ENCODE peak calls at places on chromosomes 1 and 21, in four cellular contexts. One of them, this sample, is unnamed. For H3K4me1, the result is how much of the 10 kb centered on the place peaks cover.

GRCh38 chr1:185585770-185586169 is 148.4 kb upstream of the HMCN1 start:
- DNase-seq in neuronal stem cell: no peak
- DNase-seq in astrocyte: no peak
- DNase-seq in MM.1S: no peak
- DNase-seq in this sample: no peak

GRCh38 chr21:29022141-29022540 is 2.3 kb upstream of the USP16 start:
- DNase-seq in astrocyte: no peak
- DNase-seq in neuronal stem cell: no peak
- DNase-seq in MM.1S: no peak
- DNase-seq in this sample: no peak

GRCh38 chr1:156750191-156750931 is 1.1 kb downstream of the HDGF start:
- DNase-seq in neuronal stem cell: no peak
- DNase-seq in MM.1S: peak
- DNase-seq in astrocyte: no peak
- DNase-seq in this sample: no peak

GRCh38 chr1:28415246-28415645 is 45.7 kb downstream of the PHACTR4 start:
- DNase-seq in MM.1S: no peak
- DNase-seq in astrocyte: no peak
- DNase-seq in neuronal stem cell: no peak
- DNase-seq in this sample: no peak

GRCh38 chr21:46328151-46328550 is 4.2 kb downstream of the PCNT start:
- DNase-seq in astrocyte: no peak
- DNase-seq in neuronal stem cell: no peak
- DNase-seq in MM.1S: no peak
- DNase-seq in this sample: no peak

GRCh38 chr1:152182431-152182830 is 23.4 kb upstream of the RPTN start:
- DNase-seq in astrocyte: peak
- DNase-seq in MM.1S: peak
- DNase-seq in neuronal stem cell: no peak
- DNase-seq in this sample: peak

GRCh38 chr1:61141288-61142044 is 59.1 kb downstream of the NFIA start:
- DNase-seq in astrocyte: peak
- DNase-seq in MM.1S: peak
- DNase-seq in neuronal stem cell: no peak
- DNase-seq in this sample: no peak

GRCh38 chr1:2796890-2797740 is 4.4 kb downstream of the TTC34 start:
- DNase-seq in MM.1S: no peak
- DNase-seq in neuronal stem cell: no peak
- DNase-seq in astrocyte: no peak
- DNase-seq in this sample: no peak

GRCh38 chr1:246703581-246703980 is 20.6 kb upstream of the SCCPDH start:
- DNase-seq in MM.1S: no peak
- DNase-seq in neuronal stem cell: no peak
- DNase-seq in astrocyte: peak
- DNase-seq in this sample: no peak

DNA sequence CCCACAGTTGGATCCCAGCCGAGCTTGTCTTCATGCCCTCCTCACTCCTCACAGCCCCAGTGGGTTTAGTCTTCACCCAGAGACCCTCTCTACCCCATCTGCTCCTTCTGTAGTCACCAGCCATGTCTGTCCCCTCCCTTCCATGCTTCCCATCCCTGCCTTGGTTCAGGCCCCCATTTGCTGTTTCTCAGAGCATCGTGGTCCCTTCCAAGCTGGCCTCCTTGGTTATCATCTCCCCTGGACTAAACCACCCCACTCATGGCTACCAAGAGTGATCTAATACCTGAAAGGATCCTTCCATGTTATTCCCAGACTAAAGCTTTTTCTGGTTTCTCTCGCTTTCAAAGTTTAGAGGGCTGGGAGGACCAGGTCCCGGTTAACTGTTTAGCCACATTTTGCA is 8.3 kb downstream of the CNIH3 start:
- DNase-seq in neuronal stem cell: no peak
- DNase-seq in MM.1S: no peak
- DNase-seq in astrocyte: no peak
- DNase-seq in this sample: no peak
- H3K4me1 ChIP-seq in neuronal stem cell: under half
- H3K4me1 ChIP-seq in MM.1S: under half
- H3K4me1 ChIP-seq in astrocyte: under half
- H3K4me1 ChIP-seq in this sample: under half

GRCh38 chr1:35768350-35769187 is 1.2 kb downstream of the CLSPN start:
- DNase-seq in MM.1S: no peak
- DNase-seq in astrocyte: no peak
- DNase-seq in neuronal stem cell: no peak
- DNase-seq in this sample: peak

GRCh38 chr1:35762204-35762603 is 7.6 kb downstream of the CLSPN start:
- DNase-seq in neuronal stem cell: no peak
- DNase-seq in astrocyte: no peak
- DNase-seq in MM.1S: no peak
- DNase-seq in this sample: no peak

GRCh38 chr1:35763211-35763610 is 6.6 kb downstream of the CLSPN start:
- DNase-seq in MM.1S: no peak
- DNase-seq in neuronal stem cell: no peak
- DNase-seq in astrocyte: no peak
- DNase-seq in this sample: no peak

GRCh38 chr1:35769188-35769758 is 505 bp downstream of the CLSPN start:
- DNase-seq in MM.1S: peak
- DNase-seq in neuronal stem cell: peak
- DNase-seq in astrocyte: peak
- DNase-seq in this sample: peak

GRCh38 chr1:35764283-35764682 is 5.5 kb downstream of the CLSPN start:
- DNase-seq in MM.1S: no peak
- DNase-seq in neuronal stem cell: no peak
- DNase-seq in astrocyte: no peak
- DNase-seq in this sample: no peak
- H3K9ac ChIP-seq in MM.1S: no peak
- H3K9ac ChIP-seq in neuronal stem cell: no peak
- H3K9ac ChIP-seq in astrocyte: no peak
- H3K9ac ChIP-seq in this sample: no peak

DNA sequence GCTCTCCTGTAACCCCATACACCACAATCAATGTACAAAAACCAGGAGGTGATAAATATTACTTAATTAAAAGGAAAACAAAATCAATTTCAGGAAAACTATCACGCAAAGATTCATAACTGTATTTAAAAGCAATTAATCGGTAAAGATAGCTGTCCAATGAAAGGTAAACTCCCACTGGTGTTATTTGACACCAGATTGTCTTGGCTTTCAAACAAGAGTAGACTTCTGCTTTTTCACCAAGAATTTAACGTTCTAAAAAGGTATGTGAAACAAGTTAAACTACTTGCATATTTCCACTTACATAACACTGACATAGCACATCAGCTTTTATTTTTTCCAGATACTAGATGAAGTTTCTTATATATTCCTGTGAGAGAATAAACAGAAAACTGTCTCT is 3.5 kb downstream of the PLPP3 start:
- DNase-seq in MM.1S: no peak
- DNase-seq in astrocyte: no peak
- DNase-seq in neuronal stem cell: no peak
- DNase-seq in this sample: no peak
- H3K4me1 ChIP-seq in MM.1S: under half
- H3K4me1 ChIP-seq in astrocyte: under half
- H3K4me1 ChIP-seq in neuronal stem cell: under half
- H3K4me1 ChIP-seq in this sample: under half

DNA sequence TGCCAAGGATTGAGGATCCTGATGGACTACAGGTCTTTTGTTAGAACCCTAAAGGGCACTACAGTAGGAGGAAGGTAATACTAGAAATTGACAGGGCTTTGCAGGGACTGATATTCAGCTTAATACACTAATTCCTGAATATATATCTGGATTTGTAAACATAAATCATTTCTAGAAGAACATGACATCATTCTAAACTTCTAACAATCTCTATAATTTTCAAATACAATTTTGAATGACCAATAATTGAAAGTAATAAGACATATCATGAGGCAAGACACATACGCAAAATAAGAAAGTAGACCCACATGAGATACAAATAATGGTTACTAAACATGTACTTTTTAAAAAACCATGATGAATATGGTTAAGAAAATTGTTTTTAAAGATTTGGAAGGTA is 52.4 kb upstream of the LRRC8B start:
- DNase-seq in MM.1S: no peak
- DNase-seq in neuronal stem cell: no peak
- DNase-seq in astrocyte: no peak
- DNase-seq in this sample: no peak
- H3K9ac ChIP-seq in MM.1S: no peak
- H3K9ac ChIP-seq in neuronal stem cell: no peak
- H3K9ac ChIP-seq in astrocyte: no peak
- H3K9ac ChIP-seq in this sample: no peak

DNA sequence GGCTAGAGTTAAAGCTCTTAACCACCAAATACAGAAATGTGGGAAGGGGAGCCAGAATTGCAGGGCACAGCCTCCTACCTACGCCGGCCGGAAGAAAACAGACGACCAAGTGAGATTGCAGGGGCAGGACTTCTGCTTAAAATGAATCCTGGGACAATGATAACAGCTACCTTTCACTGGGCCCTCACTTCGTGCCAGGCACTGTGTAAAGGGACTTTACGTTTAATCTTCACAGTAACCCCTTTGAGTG is at the start of gene GNAT2:
- DNase-seq in astrocyte: no peak
- DNase-seq in neuronal stem cell: no peak
- DNase-seq in MM.1S: peak
- DNase-seq in this sample: no peak
- H3K4me1 ChIP-seq in astrocyte: under half
- H3K4me1 ChIP-seq in neuronal stem cell: half or more
- H3K4me1 ChIP-seq in MM.1S: under half
- H3K4me1 ChIP-seq in this sample: under half

GRCh38 chr1:110345480-110345879 is 6.3 kb downstream of the RBM15 start:
- DNase-seq in neuronal stem cell: no peak
- DNase-seq in astrocyte: no peak
- DNase-seq in MM.1S: no peak
- DNase-seq in this sample: no peak
- H3K9ac ChIP-seq in neuronal stem cell: no peak
- H3K9ac ChIP-seq in astrocyte: no peak
- H3K9ac ChIP-seq in MM.1S: no peak
- H3K9ac ChIP-seq in this sample: no peak

DNA sequence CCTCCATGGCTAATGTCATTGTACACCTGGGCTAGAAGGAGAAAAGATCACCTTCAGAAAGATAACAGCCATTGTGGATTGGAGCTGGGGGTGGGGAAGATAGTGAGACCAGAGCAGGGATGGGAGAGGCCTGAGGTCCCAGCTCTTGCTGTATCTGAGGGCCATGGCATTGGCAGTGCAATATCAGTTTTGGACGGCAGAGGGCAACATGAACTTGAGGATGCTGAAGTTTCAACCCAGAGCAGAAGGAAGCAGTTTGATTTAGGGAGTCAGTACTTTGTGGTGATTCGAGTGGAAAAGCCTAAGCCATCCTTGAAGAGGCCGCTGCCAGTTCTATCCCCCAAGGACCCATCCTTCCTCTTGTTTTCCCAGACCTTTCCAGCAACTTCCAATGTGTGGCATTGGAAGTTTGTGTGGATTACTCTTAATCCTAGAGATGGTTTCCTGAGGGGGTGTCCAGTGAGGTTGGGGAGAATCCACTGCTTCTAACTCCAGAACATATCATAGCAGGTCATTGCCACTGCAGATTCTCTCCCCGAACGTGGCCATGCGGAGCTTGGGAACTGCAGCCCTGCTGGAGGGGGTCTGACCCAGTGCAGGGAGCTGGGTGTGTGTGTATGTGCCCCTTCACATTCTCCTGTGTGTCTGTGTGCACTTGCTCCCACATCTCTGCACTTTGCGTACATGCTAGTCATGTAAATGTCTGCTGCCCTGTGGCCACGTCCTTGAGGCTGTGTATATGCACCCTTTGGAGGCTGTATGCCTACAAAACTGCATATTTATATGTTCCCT is 24.1 kb downstream of the SLC26A9 start:
- DNase-seq in MM.1S: peak
- DNase-seq in neuronal stem cell: peak
- DNase-seq in astrocyte: peak
- DNase-seq in this sample: peak
- H3K4me1 ChIP-seq in MM.1S: under half
- H3K4me1 ChIP-seq in neuronal stem cell: under half
- H3K4me1 ChIP-seq in astrocyte: under half
- H3K4me1 ChIP-seq in this sample: under half

GRCh38 chr1:32240140-32240951 is 6.7 kb upstream of the FAM167B start:
- DNase-seq in neuronal stem cell: peak
- DNase-seq in astrocyte: peak
- DNase-seq in MM.1S: peak
- DNase-seq in this sample: no peak
- H3K9ac ChIP-seq in neuronal stem cell: peak
- H3K9ac ChIP-seq in astrocyte: peak
- H3K9ac ChIP-seq in MM.1S: peak
- H3K9ac ChIP-seq in this sample: peak

DNA sequence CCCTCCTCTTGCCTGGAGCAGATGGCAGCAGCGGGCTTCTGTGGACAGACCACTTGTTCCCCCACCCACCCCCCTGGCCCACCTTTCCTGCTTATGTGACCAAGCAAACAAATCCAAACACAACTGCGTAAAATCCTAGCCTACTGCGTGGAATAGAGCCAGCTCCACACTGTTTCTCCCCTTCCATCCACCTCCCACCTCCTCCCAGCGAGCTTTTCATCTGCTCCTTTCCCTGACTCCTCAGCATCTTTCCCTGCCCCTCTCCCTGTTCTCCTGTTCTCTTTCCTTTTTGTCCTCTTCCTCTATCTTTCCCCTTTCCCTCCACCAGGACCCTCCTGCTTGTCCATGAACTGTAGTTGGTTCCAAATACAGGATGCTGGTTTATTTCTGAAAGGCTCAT is 27.4 kb downstream of the RGS8 start:
- DNase-seq in astrocyte: no peak
- DNase-seq in MM.1S: no peak
- DNase-seq in neuronal stem cell: no peak
- DNase-seq in this sample: no peak
- H3K4me1 ChIP-seq in astrocyte: under half
- H3K4me1 ChIP-seq in MM.1S: under half
- H3K4me1 ChIP-seq in neuronal stem cell: under half
- H3K4me1 ChIP-seq in this sample: under half